ENCODE peak calls at places on chromosomes 11 and 22, in eight cellular contexts. R is testis, O is SJSA1, T is HCT116, M is fibroblast of lung, W is Karpas-422, G is upper lobe of right lung, N is transverse colon. X is an unnamed sample.

GRCh38 chr11:75663808-75664207 is 5.0 kb downstream of the MAP6 start:
- DNase-seq in R (no peak), O (no peak), T (no peak), W (no peak), M (no peak), N (no peak), G (no peak), X (no peak)

GRCh38 chr11:71101606-71102005 is 150.8 kb downstream of the SHANK2 start:
- DNase-seq in G (no peak), O (no peak), M (no peak), R (no peak), N (no peak), W (no peak), T (no peak), X (no peak)

GRCh38 chr11:78244080-78244479 is 55.4 kb downstream of the USP35 start:
- DNase-seq in O (no peak), N (no peak), W (no peak), M (peak; percentile 61), T (no peak), R (no peak), G (no peak), X (no peak)

GRCh38 chr11:121421149-121421906 is 30.8 kb upstream of the SORL1 start:
- DNase-seq in N (no peak), G (no peak), R (no peak), O (no peak), W (peak; percentile 63), M (peak; percentile 25), T (no peak), X (no peak)

GRCh38 chr11:108558222-108558621 is 35.3 kb downstream of the EXPH5 start:
- DNase-seq in T (no peak), R (no peak), O (no peak), G (no peak), N (no peak), W (no peak), M (no peak), X (no peak)

GRCh38 chr11:58188770-58189169 is at the start of gene OR9Q2:
- DNase-seq in R (no peak), N (no peak), M (no peak), O (no peak), G (no peak), W (no peak), T (no peak), X (no peak)

GRCh38 chr11:120827820-120828219 is 196.1 kb upstream of the TBCEL start:
- DNase-seq in O (no peak), M (no peak), W (no peak), N (no peak), G (no peak), T (no peak), R (no peak), X (no peak)

GRCh38 chr22:44493206-44493605 is 4.8 kb downstream of the RTL6 start:
- DNase-seq in R (no peak), W (no peak), O (no peak), N (no peak), G (no peak), T (no peak), M (no peak), X (no peak)

GRCh38 chr11:14642873-14643696 is 519 bp upstream of the PDE3B start:
- DNase-seq in T (no peak), O (no peak), W (no peak), M (no peak), R (no peak), G (peak; percentile 61), N (peak; percentile 15), X (no peak)

GRCh38 chr22:19859861-19860510 is 5.3 kb upstream of the GNB1L start:
- DNase-seq in G (peak; percentile 18), O (no peak), M (no peak), W (no peak), R (no peak), T (no peak), N (no peak), X (no peak)

GRCh38 chr22:24156146-24156914 is 25.0 kb upstream of the SUSD2 start:
- DNase-seq in W (peak; percentile 81), M (peak; percentile 58), T (no peak), G (peak; percentile 82), R (peak; percentile 22), O (no peak), N (peak; percentile 54), X (peak; percentile 39)

GRCh38 chr11:44969853-44970252 is 19.2 kb upstream of the TP53I11 start:
- DNase-seq in M (no peak), R (no peak), O (no peak), W (no peak), G (no peak), T (no peak), N (no peak), X (no peak)

GRCh38 chr11:64053699-64054098 is 18.0 kb downstream of the FLRT1 start:
- DNase-seq in W (no peak), O (no peak), N (no peak), T (no peak), R (no peak), M (no peak), G (no peak), X (no peak)

GRCh38 chr11:81005595-81005994 is 1564.8 kb upstream of the TENM4 start:
- DNase-seq in M (peak; percentile 91), R (no peak), G (no peak), W (no peak), N (no peak), O (no peak), T (no peak), X (no peak)

GRCh38 chr11:86145439-86146156 is 76.7 kb upstream of the PICALM start:
- DNase-seq in M (no peak), R (no peak), N (no peak), T (no peak), W (no peak), G (no peak), O (no peak), X (no peak)

GRCh38 chr11:111990381-111990780 is 34.8 kb upstream of the DLAT start:
- DNase-seq in R (no peak), W (no peak), N (no peak), O (no peak), M (no peak), G (no peak), T (no peak), X (no peak)

GRCh38 chr11:111438846-111439520 is 59.9 kb upstream of the POU2AF1 start:
- DNase-seq in T (no peak), M (no peak), O (no peak), G (no peak), N (peak; percentile 50), R (no peak), W (no peak), X (no peak)

GRCh38 chr11:18171377-18172000 is 1.1 kb upstream of the MRGPRX4 start:
- DNase-seq in M (peak; percentile 6), T (peak; percentile 23), O (peak; percentile 47), R (peak; percentile 66), N (no peak), G (no peak), W (peak; percentile 56), X (no peak)

GRCh38 chr11:122681731-122682130 is 26.2 kb downstream of the UBASH3B start:
- DNase-seq in O (peak; percentile 54), T (no peak), N (no peak), G (no peak), R (no peak), W (peak; percentile 51), M (peak; percentile 27), X (no peak)

GRCh38 chr11:65316979-65317786 is 2.5 kb downstream of the CDC42EP2 start:
- DNase-seq in G (peak; percentile 70), T (peak; percentile 55), N (peak; percentile 80), O (no peak), R (peak; percentile 63), M (peak; percentile 74), W (peak; percentile 49), X (peak; percentile 92)

GRCh38 chr11:93986716-93987115 is 34.4 kb upstream of the HEPHL1 start:
- DNase-seq in G (peak; percentile 65), O (peak; percentile 2), W (no peak), R (peak; percentile 55), T (peak; percentile 8), M (peak; percentile 50), N (no peak), X (no peak)

GRCh38 chr11:126282742-126283591 is at the start of gene TIRAP:
- DNase-seq in R (peak; percentile 67), G (peak; percentile 89), T (no peak), N (peak; percentile 76), O (peak; percentile 30), M (peak; percentile 61), W (peak; percentile 70), X (peak; percentile 77)

GRCh38 chr22:18110194-18110943 is at the start of gene TUBA8:
- DNase-seq in R (peak; percentile 44), W (peak; percentile 77), G (peak; percentile 70), O (peak; percentile 19), T (no peak), N (peak; percentile 25), M (peak; percentile 53), X (no peak)

DNA sequence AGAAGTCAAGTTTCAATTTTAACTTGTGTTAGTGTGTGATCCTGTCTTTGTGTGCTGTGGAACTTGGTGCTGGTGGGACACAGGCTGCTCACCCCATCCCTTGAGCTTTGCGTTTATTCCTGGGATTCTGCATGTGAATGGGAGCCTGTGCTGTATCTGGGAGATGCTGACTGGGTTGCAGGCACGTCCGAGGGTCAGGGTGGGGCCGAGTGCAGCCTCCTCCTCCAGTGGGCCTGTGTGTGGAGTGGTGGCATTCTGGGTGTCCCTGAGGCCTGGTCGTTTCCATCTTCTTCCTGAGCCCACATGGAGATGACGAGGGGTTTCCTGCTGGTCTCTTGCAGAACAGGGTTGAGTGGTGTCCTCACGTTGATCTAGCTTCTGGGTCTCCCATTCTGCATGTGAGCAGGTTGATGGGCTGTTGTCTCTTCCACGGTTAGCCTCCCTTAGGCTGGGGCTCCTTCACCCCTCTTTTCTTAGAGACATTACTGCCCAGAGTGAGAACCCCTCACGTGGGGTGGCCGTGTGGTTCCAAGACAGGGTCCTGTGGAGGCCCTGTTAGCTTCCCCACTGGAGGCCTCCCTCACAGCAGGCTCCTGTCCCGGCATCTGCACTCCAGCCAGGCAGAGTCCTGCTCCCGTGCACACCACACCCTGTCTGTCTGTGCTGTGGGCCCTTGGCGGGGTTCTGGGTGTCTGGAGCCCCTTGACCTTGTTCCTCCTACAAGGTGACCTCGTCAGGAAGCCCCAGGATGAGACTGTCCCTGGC is 4.9 kb downstream of the PTDSS2 start:
- DNase-seq in R (peak; percentile 50), G (no peak), N (no peak), M (no peak), O (no peak), W (no peak), T (no peak), X (no peak)
- H3K36me3 ChIP-seq in R (no peaks in the 10 kb centered on the region), G (peaks cover 18% of the 10 kb centered on the region), N (no peaks in the 10 kb centered on the region), M (peaks cover 20% of the 10 kb centered on the region), O (peaks cover 5% of the 10 kb centered on the region), W (no peaks in the 10 kb centered on the region), T (peaks cover 11% of the 10 kb centered on the region), X (no peaks in the 10 kb centered on the region)

GRCh38 chr22:39429186-39429585 is 27.6 kb upstream of the MGAT3 start:
- DNase-seq in M (no peak), W (no peak), G (no peak), T (no peak), N (no peak), R (no peak), O (no peak), X (no peak)
- H3K36me3 ChIP-seq in M (peaks cover 10% of the 10 kb centered on the region), W (no peaks in the 10 kb centered on the region), G (peaks cover 78% of the 10 kb centered on the region), T (peaks cover 5% of the 10 kb centered on the region), N (no peaks in the 10 kb centered on the region), R (peaks cover 7% of the 10 kb centered on the region), O (peaks cover 58% of the 10 kb centered on the region), X (no peaks in the 10 kb centered on the region)

GRCh38 chr11:66840317-66841091 is 2.7 kb upstream of the RCE1 start:
- DNase-seq in T (no peak), R (no peak), N (no peak), G (no peak), W (no peak), O (no peak), M (no peak), X (no peak)
- H3K36me3 ChIP-seq in T (peaks cover 14% of the 10 kb centered on the region), R (no peaks in the 10 kb centered on the region), N (no peaks in the 10 kb centered on the region), G (peaks cover 16% of the 10 kb centered on the region), W (peaks cover 14% of the 10 kb centered on the region), O (peaks cover 67% of the 10 kb centered on the region), M (peaks cover 6% of the 10 kb centered on the region), X (peaks cover 4% of the 10 kb centered on the region)

GRCh38 chr11:103111400-103111799 is 2.2 kb downstream of the DYNC2H1 start:
- DNase-seq in W (no peak), M (no peak), O (no peak), G (no peak), T (no peak), N (no peak), R (no peak), X (no peak)
- H3K36me3 ChIP-seq in W (no peaks in the 10 kb centered on the region), M (no peaks in the 10 kb centered on the region), O (no peaks in the 10 kb centered on the region), G (no peaks in the 10 kb centered on the region), T (no peaks in the 10 kb centered on the region), N (no peaks in the 10 kb centered on the region), R (no peaks in the 10 kb centered on the region), X (no peaks in the 10 kb centered on the region)

X was measured in colonic mucosa.